ENCODE peak calls at places on chromosome 1, in eight cellular contexts. B is brain microvascular endothelial cell, C is Calu3, L is astrocyte, Y is lower lobe of right lung, V is suprapubic skin, M is astrocyte of the spinal cord, U is nephron progenitor cell. D is an unnamed sample.

GRCh38 chr1:222601233-222601632 is 11.5 kb upstream of the TAF1A start:
- DNase-seq in V (no peak), U (no peak), M (no peak), Y (no peak), L (no peak), C (no peak), B (no peak), D (no peak)

GRCh38 chr1:16088996-16089395 is 15.5 kb upstream of the FAM131C start:
- DNase-seq in M (peak; percentile 81), Y (no peak), V (no peak), U (no peak), L (peak; percentile 89), C (peak; percentile 62), B (peak; percentile 83), D (peak; percentile 49)

GRCh38 chr1:178324003-178324402 is 172.8 kb downstream of the CLEC20A start:
- DNase-seq in C (no peak), M (peak; percentile 15), B (no peak), V (no peak), Y (no peak), U (no peak), L (peak; percentile 61), D (no peak)

GRCh38 chr1:39522661-39523567 is 31.5 kb downstream of the BMP8A start:
- DNase-seq in Y (no peak), L (no peak), V (no peak), M (no peak), B (no peak), U (no peak), C (no peak), D (no peak)

GRCh38 chr1:4131734-4132133 is 231.7 kb upstream of the C1orf174 start:
- DNase-seq in B (no peak), V (no peak), C (no peak), U (no peak), M (no peak), L (no peak), Y (no peak), D (no peak)

GRCh38 chr1:69940816-69941215 is 264.6 kb downstream of the LRRC40 start:
- DNase-seq in V (no peak), U (no peak), B (no peak), C (no peak), L (no peak), M (no peak), Y (no peak), D (no peak)

GRCh38 chr1:70384542-70384941 is 26.5 kb upstream of the CTH start:
- DNase-seq in C (no peak), V (no peak), Y (no peak), U (no peak), B (no peak), M (no peak), L (no peak), D (no peak)

GRCh38 chr1:248822148-248823032 is 3.3 kb downstream of the SH3BP5L start:
- DNase-seq in B (no peak), C (no peak), M (no peak), L (peak; percentile 21), Y (no peak), U (no peak), V (no peak), D (no peak)

GRCh38 chr1:5597171-5597864 is 394.9 kb downstream of the NPHP4 start:
- DNase-seq in M (no peak), L (no peak), B (no peak), Y (no peak), V (no peak), C (no peak), U (no peak), D (no peak)

GRCh38 chr1:15192916-15193550 is 39.5 kb downstream of the TMEM51 start:
- DNase-seq in V (no peak), M (no peak), L (no peak), U (no peak), Y (no peak), C (no peak), B (no peak), D (no peak)

GRCh38 chr1:56133517-56134472 is 445.6 kb downstream of the PLPP3 start:
- DNase-seq in Y (no peak), B (no peak), V (no peak), L (no peak), M (no peak), U (no peak), C (no peak), D (no peak)

GRCh38 chr1:207963429-207964194 is 52.7 kb upstream of the CD34 start:
- DNase-seq in C (peak; percentile 94), M (peak; percentile 86), L (peak; percentile 37), U (peak; percentile 96), Y (peak; percentile 93), V (peak; percentile 94), B (peak; percentile 71), D (peak; percentile 25)

GRCh38 chr1:155017021-155017945 is 14.7 kb downstream of the ZBTB7B start:
- DNase-seq in Y (peak; percentile 92), U (peak; percentile 89), M (peak; percentile 90), B (peak; percentile 64), L (peak; percentile 77), V (peak; percentile 97), C (peak; percentile 96), D (peak; percentile 35)
- TF ChIP-seq CTCF in Y (peak; percentile 99), U (peak; percentile 93), M (peak; percentile 100), B (peak; percentile 99), L (peak; percentile 84), V (peak; percentile 97), C (peak; percentile 99), D (peak; percentile 99)

DNA sequence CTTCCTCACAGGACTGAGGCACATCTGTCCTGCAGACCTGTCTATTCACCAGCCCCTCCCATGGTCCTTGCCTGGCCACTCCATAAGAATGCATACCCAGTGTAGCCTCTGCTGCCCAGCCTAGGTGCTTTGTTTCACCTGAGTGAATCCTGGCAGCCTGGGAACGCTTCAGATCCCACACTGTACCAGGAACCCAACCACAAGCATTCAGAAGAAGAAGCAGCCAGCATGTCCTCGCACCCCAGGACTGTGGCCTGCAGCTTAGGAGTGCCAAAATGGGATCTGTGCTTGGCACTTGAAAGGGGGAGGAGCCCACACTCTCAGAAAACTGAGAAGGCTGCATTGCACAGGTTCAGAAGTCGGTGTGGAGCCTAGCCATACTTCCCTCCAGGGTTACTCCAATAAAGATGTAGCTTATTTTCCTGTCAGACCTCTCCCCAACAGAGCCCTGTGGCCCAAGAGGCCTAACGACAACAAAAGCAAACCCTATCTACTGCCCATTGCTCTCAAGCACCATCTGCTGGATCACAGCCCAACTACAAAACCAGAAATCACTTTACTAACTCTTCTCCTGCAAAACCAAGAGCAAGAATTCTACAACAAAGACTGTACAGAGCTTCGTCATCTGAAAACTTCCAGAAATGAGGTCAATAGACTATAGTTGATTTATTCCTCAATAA is 923.1 kb upstream of the NEGR1 start:
- DNase-seq in Y (no peak), M (no peak), U (no peak), L (no peak), V (no peak), B (no peak), C (no peak), D (no peak)
- TF ChIP-seq CTCF in Y (no peak), M (no peak), U (no peak), L (no peak), V (no peak), B (no peak), C (no peak), D (no peak)

DNA sequence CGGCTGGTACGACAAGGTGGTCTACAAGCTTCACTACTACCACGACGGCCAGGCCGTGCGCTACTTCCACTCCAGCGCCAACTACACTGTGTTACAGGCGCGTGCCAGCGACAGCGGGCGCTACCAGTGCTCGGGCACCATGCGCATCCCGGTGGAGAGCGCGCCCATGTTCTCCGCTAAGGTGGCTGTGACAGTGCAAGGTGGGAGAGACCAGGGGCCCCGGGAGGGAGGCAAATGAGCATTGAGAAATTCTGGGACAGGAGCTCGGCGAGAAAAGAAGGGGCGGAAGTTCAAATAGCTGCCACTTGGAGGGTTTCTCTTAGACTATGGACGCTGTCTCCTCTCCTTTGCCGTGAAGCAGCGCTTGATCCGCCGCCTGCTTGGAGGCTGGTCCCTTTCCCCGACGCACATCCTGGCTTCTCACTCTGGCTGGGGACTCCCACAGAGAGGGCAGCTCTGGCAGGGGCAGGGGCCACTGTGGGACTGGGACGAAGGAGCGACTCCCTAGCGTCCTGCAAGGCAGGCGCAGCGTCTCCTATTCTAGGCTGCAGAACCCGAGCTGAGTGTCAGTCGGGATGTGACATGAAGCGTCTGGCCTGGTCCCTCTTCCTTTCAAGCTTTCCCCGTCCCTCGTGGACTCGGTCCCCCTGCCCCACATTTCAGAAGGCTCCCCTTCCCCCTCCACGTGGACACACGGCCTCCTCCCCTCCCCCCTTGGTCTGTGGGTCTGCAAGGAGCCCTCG is 4.7 kb downstream of the FCRLB start:
- DNase-seq in M (peak; percentile 47), B (peak; percentile 34), U (peak; percentile 52), C (peak; percentile 50), L (peak; percentile 37), V (peak; percentile 69), Y (peak; percentile 74), D (no peak)
- TF ChIP-seq CTCF in M (peak; percentile 38), B (peak; percentile 53), U (peak; percentile 36), C (peak; percentile 34), L (peak; percentile 26), V (no peak), Y (no peak), D (peak; percentile 51)

DNA sequence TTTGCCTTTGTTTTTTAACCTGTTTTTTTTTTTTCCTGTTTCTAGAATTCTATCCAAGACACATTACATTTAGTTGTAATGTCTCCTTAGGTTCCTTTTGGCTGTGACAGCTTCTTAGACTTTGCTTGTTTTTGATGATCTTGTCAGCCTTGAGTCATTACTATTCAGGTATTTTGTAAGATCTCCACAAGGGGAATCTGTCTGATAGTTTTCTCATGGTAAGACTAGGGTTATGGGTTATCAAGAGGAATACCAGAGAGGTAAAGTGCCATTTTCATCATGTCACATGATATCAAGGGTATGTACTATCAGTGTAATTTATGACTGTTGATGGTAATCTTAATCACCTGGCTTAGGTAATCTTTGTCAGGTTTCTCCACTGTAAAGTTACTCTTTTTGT is 99.1 kb upstream of the GFI1 start:
- DNase-seq in L (no peak), Y (no peak), B (no peak), M (no peak), V (no peak), C (no peak), U (no peak), D (no peak)
- TF ChIP-seq CTCF in L (no peak), Y (no peak), B (no peak), M (no peak), V (no peak), C (no peak), U (no peak), D (no peak)

GRCh38 chr1:83978056-83978455 is 20.9 kb downstream of the TTLL7 start:
- DNase-seq in M (no peak), Y (no peak), B (no peak), U (no peak), C (no peak), V (no peak), L (no peak), D (no peak)
- TF ChIP-seq CTCF in M (no peak), Y (no peak), B (no peak), U (no peak), C (no peak), V (no peak), L (no peak), D (no peak)

DNA sequence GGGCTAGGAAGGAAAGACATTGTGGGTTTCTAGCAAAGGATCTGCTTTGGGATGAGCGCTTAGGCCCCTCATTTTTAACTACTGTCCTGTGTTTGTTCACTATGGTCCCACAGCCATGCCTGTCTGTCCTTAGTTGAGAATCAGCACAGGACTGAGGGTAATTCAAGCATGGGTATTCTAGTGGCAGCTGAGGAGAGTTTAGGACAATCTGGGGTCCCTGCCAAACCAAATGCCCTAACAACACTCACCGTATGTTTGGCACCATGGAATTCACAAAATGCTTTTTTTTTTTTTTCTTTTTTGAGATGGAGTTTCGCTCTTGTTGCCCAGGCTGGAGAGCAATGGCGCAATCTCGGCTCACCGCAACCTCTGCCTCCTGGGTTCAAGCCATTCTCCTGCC is 10.4 kb downstream of the ARHGEF11 start:
- DNase-seq in V (no peak), M (no peak), C (no peak), L (no peak), B (no peak), Y (no peak), U (no peak), D (no peak)
- TF ChIP-seq CTCF in V (no peak), M (no peak), C (no peak), L (no peak), B (no peak), Y (no peak), U (no peak), D (no peak)

D was measured in AG09309.